ENCODE peak calls at places on chromosomes 5 and 9, in four cellular contexts. Q is HepG2, L is K562, E is H1. N is an unnamed sample. For H3K4me1, the result is how much of the 10 kb centered on the place peaks cover.

GRCh38 chr9:78235296-78235770 is 542 bp upstream of the CEP78 start:
- DNase-seq in E (no peak), L (no peak), Q (no peak), N (no peak)

GRCh38 chr5:132506094-132506692 is 15.6 kb upstream of the IRF1 start:
- DNase-seq in E (no peak), L (peak), Q (peak), N (peak)

GRCh38 chr5:65268520-65268919 is 213.2 kb downstream of the ADAMTS6 start:
- DNase-seq in Q (no peak), E (no peak), L (no peak), N (no peak)

GRCh38 chr5:68242743-68243142 is 27.2 kb downstream of the PIK3R1 start:
- DNase-seq in Q (no peak), L (no peak), E (no peak), N (no peak)

GRCh38 chr5:112935675-112936074 is 13.6 kb upstream of the REEP5 start:
- DNase-seq in L (no peak), Q (no peak), E (no peak), N (no peak)

GRCh38 chr5:61289241-61289640 is 42.8 kb upstream of the ZSWIM6 start:
- DNase-seq in L (no peak), E (no peak), Q (no peak), N (no peak)

GRCh38 chr5:150179221-150179620 is 10.6 kb upstream of the SLC6A7 start:
- DNase-seq in E (no peak), Q (no peak), L (no peak), N (no peak)

GRCh38 chr5:158303883-158304282 is 444.9 kb upstream of the CLINT1 start:
- DNase-seq in L (no peak), E (no peak), Q (no peak), N (no peak)

DNA sequence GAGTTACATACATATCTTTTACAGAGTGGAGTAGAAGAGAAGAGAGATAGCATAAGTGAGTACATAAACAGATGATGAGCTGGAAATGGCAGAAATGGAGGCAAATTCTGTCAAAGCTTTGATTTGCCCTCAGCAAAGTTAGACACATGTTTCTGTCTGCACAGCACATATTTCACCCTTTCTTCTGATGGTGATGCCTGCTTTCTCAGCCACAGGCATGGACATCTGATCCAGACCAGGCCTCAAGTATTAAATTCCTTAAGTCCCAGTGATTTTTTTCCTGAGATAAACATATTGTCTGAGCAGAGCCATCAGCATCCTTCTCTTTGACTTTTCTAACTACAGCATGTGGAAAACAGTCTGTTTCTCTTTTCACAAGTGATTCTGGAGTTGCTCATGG is 409.8 kb downstream of the MAN2A1 start:
- DNase-seq in Q (no peak), E (no peak), L (no peak), N (no peak)
- H3K4me1 ChIP-seq in Q (under half), E (under half), L (under half), N (under half)

GRCh38 chr9:21559402-21560280 is 77.5 kb upstream of the IFNE start:
- DNase-seq in L (no peak), Q (no peak), E (peak), N (no peak)
- TF ChIP-seq CTCF in L (no peak), Q (no peak), E (no peak), N (no peak)

GRCh38 chr5:109028608-109029299 is 281.1 kb downstream of the FER start:
- DNase-seq in Q (peak), E (no peak), L (no peak), N (no peak)
- TF ChIP-seq FOSL1 in Q (no peak), E (no peak), L (no peak), N (no peak)

DNA sequence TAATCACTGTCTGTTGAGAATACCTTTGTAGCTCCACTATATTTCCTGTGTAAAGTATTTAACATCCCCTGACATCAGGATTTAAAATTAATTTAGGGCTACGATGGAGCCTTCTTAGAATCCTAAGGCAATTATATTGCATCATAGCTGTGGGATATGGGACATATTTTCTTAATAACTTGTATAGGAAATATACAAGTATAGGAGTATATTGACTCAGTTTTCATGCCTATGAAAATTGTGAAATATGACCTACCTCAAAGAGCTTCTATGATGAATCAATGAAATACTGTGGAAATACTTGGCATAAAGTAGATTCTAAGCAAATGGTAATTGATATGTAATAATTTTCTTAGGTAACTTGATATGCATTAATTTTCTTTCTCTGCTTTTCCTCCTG is 221.0 kb upstream of the KLF4 start:
- DNase-seq in L (no peak), E (no peak), Q (no peak), N (no peak)
- H3K4me1 ChIP-seq in L (under half), E (under half), Q (under half), N (under half)

DNA sequence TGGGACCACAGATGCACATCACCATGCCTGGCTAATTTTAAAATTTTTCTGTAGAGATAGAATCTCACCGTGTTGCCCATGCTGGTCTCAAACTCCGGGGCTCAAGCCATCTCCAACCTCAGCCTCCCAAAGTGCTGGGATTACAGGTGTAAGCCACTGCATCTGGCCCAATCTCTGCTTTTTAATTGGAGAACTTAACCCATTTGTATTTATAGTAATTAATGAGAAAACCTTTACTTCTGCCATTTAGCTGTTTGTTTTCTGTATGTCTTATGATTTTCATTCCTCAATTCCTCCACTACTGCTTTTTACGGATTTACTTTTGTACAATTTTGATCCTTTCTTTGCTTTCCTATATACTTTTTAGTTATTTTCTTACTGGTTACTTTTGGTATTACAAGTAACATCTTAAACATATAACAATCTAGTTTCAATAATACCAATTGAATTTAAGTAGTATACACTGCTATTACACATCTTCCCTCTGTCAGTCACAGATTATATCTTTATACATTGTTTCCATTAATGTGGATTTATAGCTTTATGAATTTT is 26.1 kb downstream of the RALGDS start:
- DNase-seq in L (no peak), Q (no peak), E (no peak), N (no peak)
- TF ChIP-seq CTCF in L (no peak), Q (no peak), E (no peak), N (no peak)